ENCODE peak calls at places on chromosomes 1 and 21, in five cellular contexts. One of them, this sample, is unnamed.

GRCh38 chr1:85027242-85027983 is 20.9 kb downstream of the MCOLN3 start:
- DNase-seq in K562: no peak
- DNase-seq in CD4-positive, CD25-positive, alpha-beta regulatory T cell: no peak
- DNase-seq in heart right ventricle: no peak
- DNase-seq in AG09309: no peak
- DNase-seq in this sample: no peak

GRCh38 chr1:94979126-94979525 is 52.2 kb upstream of the CNN3 start:
- DNase-seq in K562: no peak
- DNase-seq in CD4-positive, CD25-positive, alpha-beta regulatory T cell: no peak
- DNase-seq in heart right ventricle: no peak
- DNase-seq in AG09309: no peak
- DNase-seq in this sample: no peak

GRCh38 chr1:17438977-17439249 is 564 bp downstream of the RCC2 start:
- DNase-seq in K562: no peak
- DNase-seq in CD4-positive, CD25-positive, alpha-beta regulatory T cell: no peak
- DNase-seq in heart right ventricle: no peak
- DNase-seq in AG09309: no peak
- DNase-seq in this sample: no peak

GRCh38 chr1:221294244-221294643 is 415.0 kb downstream of the HLX start:
- DNase-seq in K562: no peak
- DNase-seq in CD4-positive, CD25-positive, alpha-beta regulatory T cell: no peak
- DNase-seq in heart right ventricle: no peak
- DNase-seq in AG09309: no peak
- DNase-seq in this sample: no peak

GRCh38 chr1:208267896-208268295 is 23.7 kb upstream of the PLXNA2 start:
- DNase-seq in K562: no peak
- DNase-seq in CD4-positive, CD25-positive, alpha-beta regulatory T cell: no peak
- DNase-seq in heart right ventricle: no peak
- DNase-seq in AG09309: no peak
- DNase-seq in this sample: no peak

GRCh38 chr21:19237603-19238002 is 834.0 kb upstream of the TMPRSS15 start:
- DNase-seq in K562: no peak
- DNase-seq in CD4-positive, CD25-positive, alpha-beta regulatory T cell: no peak
- DNase-seq in heart right ventricle: no peak
- DNase-seq in AG09309: no peak
- DNase-seq in this sample: no peak

GRCh38 chr1:189607477-189608096 is 870.1 kb downstream of the BRINP3 start:
- DNase-seq in K562: no peak
- DNase-seq in CD4-positive, CD25-positive, alpha-beta regulatory T cell: no peak
- DNase-seq in heart right ventricle: no peak
- DNase-seq in AG09309: no peak
- DNase-seq in this sample: no peak

GRCh38 chr1:174815036-174815435 is 184.7 kb upstream of the CACYBP start:
- DNase-seq in K562: no peak
- DNase-seq in CD4-positive, CD25-positive, alpha-beta regulatory T cell: no peak
- DNase-seq in heart right ventricle: no peak
- DNase-seq in AG09309: no peak
- DNase-seq in this sample: no peak

GRCh38 chr1:155117610-155118009 is 10.1 kb upstream of the EFNA1 start:
- DNase-seq in K562: no peak
- DNase-seq in CD4-positive, CD25-positive, alpha-beta regulatory T cell: no peak
- DNase-seq in heart right ventricle: no peak
- DNase-seq in AG09309: no peak
- DNase-seq in this sample: no peak

GRCh38 chr1:20485527-20486456 is at the start of gene CAMK2N1:
- DNase-seq in K562: peak; percentile 88
- DNase-seq in CD4-positive, CD25-positive, alpha-beta regulatory T cell: peak; percentile 32
- DNase-seq in heart right ventricle: peak; percentile 79
- DNase-seq in AG09309: no peak
- DNase-seq in this sample: no peak

This sample was measured in lower leg skin.